ENCODE peak calls at places on chromosomes 6 and 20, in ten cellular contexts. J is cardiac fibroblast, A is heart left ventricle, W is Peyer's patch, R is stomach, P is IMR-90, D is AG09309, F is A549, O is HFF-Myc, V is left lung. H is an unnamed sample.

GRCh38 chr6:155186052-155186658 is 77.7 kb upstream of the CLDN20 start:
- DNase-seq in J (no peak), A (no peak), W (no peak), R (no peak), P (peak; percentile 23), D (no peak), F (no peak), O (no peak), V (no peak), H (no peak)

GRCh38 chr20:1810926-1811620 is 84.1 kb upstream of the SIRPA start:
- DNase-seq in J (peak; percentile 75), A (no peak), W (peak; percentile 58), R (no peak), P (peak; percentile 72), D (no peak), F (no peak), O (peak; percentile 36), V (no peak), H (no peak)

GRCh38 chr6:100344761-100345160 is 120.0 kb downstream of the SIM1 start:
- DNase-seq in J (no peak), A (no peak), W (no peak), R (no peak), P (peak; percentile 82), D (no peak), F (no peak), O (no peak), V (no peak), H (no peak)

GRCh38 chr6:166300357-166300987 is 7.7 kb downstream of the PRR18 start:
- DNase-seq in J (no peak), A (no peak), W (no peak), R (no peak), P (no peak), D (no peak), F (no peak), O (no peak), V (no peak), H (no peak)

GRCh38 chr20:45098096-45098773 is 2.7 kb downstream of the KCNS1 start:
- DNase-seq in J (peak; percentile 48), A (no peak), W (no peak), R (peak; percentile 33), P (no peak), D (no peak), F (no peak), O (no peak), V (no peak), H (no peak)

GRCh38 chr6:142856607-142856856 is 88.4 kb downstream of the HIVEP2 start:
- DNase-seq in J (no peak), A (no peak), W (no peak), R (no peak), P (no peak), D (no peak), F (no peak), O (no peak), V (no peak), H (no peak)

GRCh38 chr20:45347936-45348809 is at the start of gene SDC4:
- DNase-seq in J (peak; percentile 74), A (peak; percentile 75), W (peak; percentile 81), R (peak; percentile 80), P (peak; percentile 63), D (no peak), F (peak; percentile 74), O (no peak), V (peak; percentile 64), H (no peak)

GRCh38 chr6:50116797-50117542 is 67.2 kb upstream of the DEFB112 start:
- DNase-seq in J (no peak), A (no peak), W (no peak), R (no peak), P (no peak), D (no peak), F (no peak), O (no peak), V (no peak), H (no peak)

GRCh38 chr6:167501831-167502385 is 177.0 kb downstream of the TTLL2 start:
- DNase-seq in J (peak; percentile 25), A (no peak), W (peak; percentile 77), R (peak; percentile 70), P (no peak), D (no peak), F (peak; percentile 35), O (no peak), V (no peak), H (no peak)

GRCh38 chr6:109081026-109081425 is 13.6 kb downstream of the SESN1 start:
- DNase-seq in J (no peak), A (no peak), W (no peak), R (no peak), P (no peak), D (no peak), F (no peak), O (no peak), V (no peak), H (no peak)

GRCh38 chr6:169843110-169843509 is 91.7 kb downstream of the ERMARD start:
- DNase-seq in J (no peak), A (no peak), W (no peak), R (peak; percentile 7), P (no peak), D (no peak), F (no peak), O (no peak), V (no peak), H (no peak)

GRCh38 chr6:113879186-113880096 is 22.3 kb downstream of the MARCKS start:
- DNase-seq in J (peak; percentile 82), A (peak; percentile 43), W (peak; percentile 76), R (peak; percentile 54), P (peak; percentile 83), D (peak; percentile 74), F (peak; percentile 48), O (no peak), V (peak; percentile 36), H (peak; percentile 74)

GRCh38 chr20:23186808-23187207 is 100.7 kb upstream of the CD93 start:
- DNase-seq in J (no peak), A (no peak), W (no peak), R (no peak), P (no peak), D (no peak), F (no peak), O (no peak), V (no peak), H (no peak)

DNA sequence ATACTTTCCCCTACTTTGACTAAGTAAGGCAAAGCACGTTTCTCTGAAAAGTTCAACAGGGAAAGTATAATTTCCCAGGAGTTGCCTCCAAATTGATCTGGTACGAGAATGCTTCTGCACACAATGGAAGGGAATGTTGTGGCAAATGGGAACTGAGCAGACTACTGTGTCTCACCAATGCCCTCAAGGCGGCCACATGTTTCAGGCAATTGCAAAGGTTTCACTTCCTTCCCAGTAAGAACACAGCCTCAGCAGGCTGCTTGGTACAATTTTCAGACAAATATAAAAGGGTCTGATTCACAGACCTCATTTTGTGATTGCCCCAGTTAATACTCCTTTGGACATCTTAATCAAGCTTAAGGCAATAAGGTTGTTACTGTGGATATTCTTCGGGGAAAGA is 71.2 kb downstream of the KIAA0319 start:
- DNase-seq in J (no peak), A (no peak), W (peak; percentile 53), R (no peak), P (no peak), D (no peak), F (no peak), O (no peak), V (peak; percentile 39), H (no peak)
- H3K4me3 ChIP-seq in J (no peak overlapping the region), A (no peak overlapping the region), W (no peak overlapping the region), R (no peak overlapping the region), P (no peak overlapping the region), D (no peak overlapping the region), F (no peak overlapping the region), O (no peak overlapping the region), V (no peak overlapping the region), H (no peak overlapping the region)

DNA sequence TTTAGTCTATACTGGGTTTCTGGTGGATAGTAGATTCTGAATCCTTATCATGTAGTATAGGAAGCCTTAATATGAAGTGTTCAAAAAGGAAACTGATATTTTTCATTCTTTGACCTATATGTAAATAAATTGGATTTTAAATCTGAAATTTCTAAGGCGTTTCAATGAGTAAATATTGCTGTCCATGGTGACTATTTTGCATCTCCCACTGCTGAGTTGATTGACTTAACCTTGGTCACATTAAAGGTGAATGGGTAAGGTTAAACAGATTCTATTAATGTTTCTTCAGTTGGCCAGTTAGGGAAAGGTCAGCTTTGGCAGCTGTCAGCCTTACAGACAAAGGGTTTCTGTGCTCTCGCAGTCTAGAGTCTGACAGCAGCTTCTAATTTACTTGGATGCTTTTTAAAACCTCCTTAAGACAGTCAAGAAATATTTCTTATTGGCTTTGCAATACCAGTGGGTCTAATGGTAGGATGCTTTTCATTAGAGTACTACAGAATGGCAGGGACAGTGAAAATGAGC is 24.8 kb downstream of the PRIM2 start:
- DNase-seq in J (no peak), A (no peak), W (no peak), R (no peak), P (no peak), D (no peak), F (no peak), O (no peak), V (no peak), H (no peak)
- TF ChIP-seq CTCF in J (no peak), A (no peak), W (no peak), R (no peak), P (no peak), D (no peak), F (no peak), O (no peak), V (no peak), H (no peak)

GRCh38 chr6:26029857-26030653 is 57.2 kb upstream of the HFE start:
- DNase-seq in J (no peak), A (no peak), W (no peak), R (no peak), P (no peak), D (no peak), F (no peak), O (no peak), V (no peak), H (no peak)

GRCh38 chr6:26032387-26033131 is 54.7 kb upstream of the HFE start:
- DNase-seq in J (peak; percentile 75), A (no peak), W (no peak), R (no peak), P (peak; percentile 38), D (no peak), F (no peak), O (no peak), V (no peak), H (no peak)

GRCh38 chr6:26030716-26031115 is 56.5 kb upstream of the HFE start:
- DNase-seq in J (no peak), A (no peak), W (no peak), R (no peak), P (no peak), D (no peak), F (no peak), O (no peak), V (no peak), H (no peak)

GRCh38 chr6:26031595-26032386 is 55.4 kb upstream of the HFE start:
- DNase-seq in J (peak; percentile 96), A (peak; percentile 87), W (peak; percentile 93), R (peak; percentile 75), P (peak; percentile 97), D (peak; percentile 81), F (peak; percentile 86), O (peak; percentile 100), V (peak; percentile 86), H (peak; percentile 96)

GRCh38 chr6:26031151-26031594 is 56.1 kb upstream of the HFE start:
- DNase-seq in J (no peak), A (no peak), W (no peak), R (no peak), P (no peak), D (no peak), F (no peak), O (no peak), V (no peak), H (no peak)
- H3K4me3 ChIP-seq in J (peak overlapping the region; percentile 70), A (peak overlapping the region; percentile 69), W (peak overlapping the region; percentile 62), R (no peak overlapping the region), P (peak overlapping the region; percentile 73), D (peak overlapping the region; percentile 53), F (peak overlapping the region; percentile 56), O (peak overlapping the region; percentile 46), V (peak overlapping the region; percentile 44), H (peak overlapping the region; percentile 70)

GRCh38 chr6:147508073-147508870 is at the start of gene SAMD5:
- DNase-seq in J (peak; percentile 68), A (peak; percentile 76), W (peak; percentile 67), R (peak; percentile 65), P (peak; percentile 68), D (peak; percentile 31), F (peak; percentile 36), O (peak; percentile 39), V (peak; percentile 70), H (no peak)
- TF ChIP-seq CTCF in J (no peak), A (no peak), W (no peak), R (no peak), P (no peak), D (no peak), F (no peak), O (no peak), V (no peak), H (no peak)

H was measured in retinal pigment epithelial cell.